ENCODE peak calls at places on chromosome 10, in nine cellular contexts. G is stimulated activated CD8-positive, alpha-beta memory T cell treated with anti-CD3 and anti-CD28 coated beads, Interleukin-12 subunit alpha, Interleukin-12 subunit beta, amount 100 ng/mL, for 4 hours; O is HS-5; M is T-helper 2 cell; D is NCI-H446; H is AG10803; I is GM13976; V is GM04503; U is GM23248. P is an unnamed sample.

GRCh38 chr10:50275650-50276235 is 24.4 kb upstream of the ASAH2 start:
- DNase-seq in M (peak; percentile 6), V (no peak), O (no peak), U (peak; percentile 47), H (no peak), I (peak; percentile 23), G (no peak), D (no peak), P (peak; percentile 74)

GRCh38 chr10:128047991-128048826 is 78.0 kb downstream of the MKI67 start:
- DNase-seq in I (no peak), M (peak; percentile 78), D (no peak), O (no peak), U (peak; percentile 42), H (no peak), V (peak; percentile 10), G (no peak), P (peak; percentile 68)

GRCh38 chr10:60846173-60846572 is 67.9 kb downstream of the CDK1 start:
- DNase-seq in D (peak; percentile 5), G (no peak), U (peak; percentile 57), I (no peak), M (no peak), V (no peak), H (peak; percentile 62), O (peak; percentile 23), P (no peak)

GRCh38 chr10:98030093-98030821 is at the start of gene CRTAC1:
- DNase-seq in U (peak; percentile 49), V (no peak), H (peak; percentile 9), O (no peak), G (no peak), M (no peak), I (no peak), D (peak; percentile 92), P (no peak)

GRCh38 chr10:60305394-60305892 is 84.2 kb downstream of the ANK3 start:
- DNase-seq in O (no peak), G (no peak), H (no peak), U (peak; percentile 48), V (no peak), I (no peak), D (no peak), M (no peak), P (no peak)

GRCh38 chr10:81013771-81014170 is 476.1 kb downstream of the SH2D4B start:
- DNase-seq in I (no peak), V (no peak), O (no peak), G (no peak), H (no peak), U (no peak), D (no peak), M (no peak), P (no peak)

GRCh38 chr10:5665380-5666323 is 743 bp downstream of the ASB13 start:
- DNase-seq in M (peak; percentile 16), I (peak; percentile 47), U (peak; percentile 56), V (no peak), O (no peak), D (no peak), H (peak; percentile 87), G (no peak), P (peak; percentile 70)

GRCh38 chr10:26621889-26622681 is 75.4 kb upstream of the PDSS1 start:
- DNase-seq in G (no peak), M (peak; percentile 30), H (peak; percentile 1), O (no peak), U (peak; percentile 53), V (no peak), D (no peak), I (peak; percentile 67), P (no peak)

GRCh38 chr10:79164075-79164474 is 95.3 kb downstream of the ZMIZ1 start:
- DNase-seq in M (no peak), U (no peak), V (no peak), I (no peak), G (no peak), D (no peak), H (no peak), O (no peak), P (no peak)

GRCh38 chr10:60856405-60856804 is 78.1 kb downstream of the CDK1 start:
- DNase-seq in H (no peak), G (no peak), U (no peak), O (no peak), I (no peak), V (no peak), M (no peak), D (no peak), P (no peak)

GRCh38 chr10:123573236-123574147 is 92.7 kb upstream of the GPR26 start:
- DNase-seq in V (no peak), H (peak; percentile 9), I (peak; percentile 75), G (no peak), D (peak; percentile 2), M (peak; percentile 19), U (peak; percentile 36), O (no peak), P (peak; percentile 76)

GRCh38 chr10:47288916-47289495 is 11.0 kb upstream of the GDF10 start:
- DNase-seq in G (no peak), U (no peak), H (no peak), M (no peak), O (no peak), V (no peak), I (no peak), D (no peak), P (peak; percentile 39)

GRCh38 chr10:22997102-22997501 is 69.2 kb downstream of the ARMC3 start:
- DNase-seq in V (no peak), I (no peak), D (peak; percentile 48), U (peak; percentile 43), M (no peak), O (no peak), H (peak; percentile 8), G (no peak), P (no peak)

GRCh38 chr10:4778761-4779160 is 47.2 kb upstream of the AKR1E2 start:
- DNase-seq in V (no peak), D (no peak), O (no peak), G (no peak), M (no peak), I (no peak), H (no peak), U (no peak), P (no peak)

GRCh38 chr10:64368298-64368697 is 847.1 kb downstream of the REEP3 start:
- DNase-seq in I (no peak), M (no peak), V (no peak), U (no peak), O (no peak), G (no peak), D (no peak), H (no peak), P (no peak)

GRCh38 chr10:29966269-29966668 is 93.1 kb downstream of the JCAD start:
- DNase-seq in U (no peak), H (no peak), V (no peak), M (no peak), I (no peak), D (no peak), G (no peak), O (no peak), P (no peak)

GRCh38 chr10:88901610-88902327 is 21.7 kb downstream of the STAMBPL1 start:
- DNase-seq in H (peak; percentile 39), D (no peak), V (no peak), G (no peak), I (peak; percentile 39), O (no peak), U (peak; percentile 69), M (peak; percentile 82), P (no peak)

P was measured in activated effector memory CD4-positive, alpha-beta T cell treated with anti-CD3 and anti-CD28 coated beads, Interleukin-2, amount 50 U/mL, for 16 hours.